ENCODE peak calls at places on chromosomes 5 and 9, in five cellular contexts. One of them, this sample, is unnamed.

GRCh38 chr5:148839960-148840359 is 13.5 kb downstream of the ADRB2 start:
- DNase-seq in bronchial epithelial cell: no peak
- DNase-seq in ascending aorta: no peak
- DNase-seq in NCI-H1092 treated with DMSO at 0.1 percent for 48 hours: no peak
- DNase-seq in HFF-Myc: no peak
- DNase-seq in this sample: no peak

GRCh38 chr5:74587300-74587699 is 53.2 kb downstream of the ENC1 start:
- DNase-seq in NCI-H1092 treated with DMSO at 0.1 percent for 48 hours: no peak
- DNase-seq in ascending aorta: no peak
- DNase-seq in bronchial epithelial cell: no peak
- DNase-seq in HFF-Myc: no peak
- DNase-seq in this sample: no peak

GRCh38 chr9:88852794-88853193 is 138.5 kb upstream of the S1PR3 start:
- DNase-seq in NCI-H1092 treated with DMSO at 0.1 percent for 48 hours: no peak
- DNase-seq in bronchial epithelial cell: peak
- DNase-seq in HFF-Myc: peak
- DNase-seq in ascending aorta: no peak
- DNase-seq in this sample: peak

GRCh38 chr5:111226556-111226955 is 2.4 kb downstream of the CAMK4 start:
- DNase-seq in ascending aorta: no peak
- DNase-seq in NCI-H1092 treated with DMSO at 0.1 percent for 48 hours: no peak
- DNase-seq in bronchial epithelial cell: no peak
- DNase-seq in HFF-Myc: no peak
- DNase-seq in this sample: no peak

GRCh38 chr9:1046639-1047604 is 3.2 kb upstream of the DMRT2 start:
- DNase-seq in bronchial epithelial cell: no peak
- DNase-seq in HFF-Myc: no peak
- DNase-seq in NCI-H1092 treated with DMSO at 0.1 percent for 48 hours: no peak
- DNase-seq in ascending aorta: no peak
- DNase-seq in this sample: no peak

GRCh38 chr5:154308457-154309360 is 118.2 kb downstream of the GALNT10 start:
- DNase-seq in NCI-H1092 treated with DMSO at 0.1 percent for 48 hours: no peak
- DNase-seq in HFF-Myc: no peak
- DNase-seq in bronchial epithelial cell: peak
- DNase-seq in ascending aorta: no peak
- DNase-seq in this sample: no peak

GRCh38 chr5:176175101-176175852 is 62.9 kb upstream of the SIMC1 start:
- DNase-seq in bronchial epithelial cell: no peak
- DNase-seq in NCI-H1092 treated with DMSO at 0.1 percent for 48 hours: no peak
- DNase-seq in ascending aorta: no peak
- DNase-seq in HFF-Myc: no peak
- DNase-seq in this sample: no peak

GRCh38 chr5:65185468-65185867 is 296.3 kb downstream of the ADAMTS6 start:
- DNase-seq in HFF-Myc: no peak
- DNase-seq in NCI-H1092 treated with DMSO at 0.1 percent for 48 hours: no peak
- DNase-seq in ascending aorta: no peak
- DNase-seq in bronchial epithelial cell: no peak
- DNase-seq in this sample: no peak

GRCh38 chr5:129094924-129095797 is 612 bp downstream of the ISOC1 start:
- DNase-seq in NCI-H1092 treated with DMSO at 0.1 percent for 48 hours: peak
- DNase-seq in HFF-Myc: no peak
- DNase-seq in bronchial epithelial cell: peak
- DNase-seq in ascending aorta: peak
- DNase-seq in this sample: no peak

GRCh38 chr5:173529861-173530260 is 86.6 kb downstream of the BOD1 start:
- DNase-seq in bronchial epithelial cell: no peak
- DNase-seq in ascending aorta: no peak
- DNase-seq in HFF-Myc: no peak
- DNase-seq in NCI-H1092 treated with DMSO at 0.1 percent for 48 hours: no peak
- DNase-seq in this sample: no peak

GRCh38 chr5:30498972-30499371 is 694.5 kb upstream of the CDH6 start:
- DNase-seq in bronchial epithelial cell: no peak
- DNase-seq in ascending aorta: no peak
- DNase-seq in HFF-Myc: no peak
- DNase-seq in NCI-H1092 treated with DMSO at 0.1 percent for 48 hours: no peak
- DNase-seq in this sample: no peak

GRCh38 chr5:17190242-17190778 is 27.1 kb upstream of the BASP1 start:
- DNase-seq in HFF-Myc: no peak
- DNase-seq in ascending aorta: no peak
- DNase-seq in bronchial epithelial cell: peak
- DNase-seq in NCI-H1092 treated with DMSO at 0.1 percent for 48 hours: peak
- DNase-seq in this sample: peak

GRCh38 chr5:7884491-7885273 is 15.7 kb downstream of the MTRR start:
- DNase-seq in HFF-Myc: no peak
- DNase-seq in bronchial epithelial cell: no peak
- DNase-seq in NCI-H1092 treated with DMSO at 0.1 percent for 48 hours: no peak
- DNase-seq in ascending aorta: no peak
- DNase-seq in this sample: no peak

GRCh38 chr9:18390393-18390792 is 83.6 kb upstream of the ADAMTSL1 start:
- DNase-seq in bronchial epithelial cell: no peak
- DNase-seq in ascending aorta: no peak
- DNase-seq in NCI-H1092 treated with DMSO at 0.1 percent for 48 hours: peak
- DNase-seq in HFF-Myc: peak
- DNase-seq in this sample: peak

GRCh38 chr5:180803181-180804128 is 849 bp upstream of the MGAT1 start:
- DNase-seq in bronchial epithelial cell: peak
- DNase-seq in ascending aorta: peak
- DNase-seq in HFF-Myc: no peak
- DNase-seq in NCI-H1092 treated with DMSO at 0.1 percent for 48 hours: no peak
- DNase-seq in this sample: no peak

GRCh38 chr5:140883373-140883772 is 1.4 kb downstream of the PCDHA13 start:
- DNase-seq in HFF-Myc: no peak
- DNase-seq in bronchial epithelial cell: no peak
- DNase-seq in ascending aorta: no peak
- DNase-seq in NCI-H1092 treated with DMSO at 0.1 percent for 48 hours: no peak
- DNase-seq in this sample: no peak

GRCh38 chr9:114361542-114361941 is 26.2 kb downstream of the AKNA start:
- DNase-seq in bronchial epithelial cell: no peak
- DNase-seq in NCI-H1092 treated with DMSO at 0.1 percent for 48 hours: no peak
- DNase-seq in HFF-Myc: no peak
- DNase-seq in ascending aorta: no peak
- DNase-seq in this sample: no peak

GRCh38 chr5:88193896-88194295 is 74.7 kb downstream of the TMEM161B start:
- DNase-seq in ascending aorta: no peak
- DNase-seq in HFF-Myc: no peak
- DNase-seq in NCI-H1092 treated with DMSO at 0.1 percent for 48 hours: no peak
- DNase-seq in bronchial epithelial cell: no peak
- DNase-seq in this sample: no peak

GRCh38 chr9:31210982-31211570 is 1173.4 kb upstream of the ACO1 start:
- DNase-seq in ascending aorta: no peak
- DNase-seq in bronchial epithelial cell: peak
- DNase-seq in NCI-H1092 treated with DMSO at 0.1 percent for 48 hours: no peak
- DNase-seq in HFF-Myc: no peak
- DNase-seq in this sample: no peak

GRCh38 chr5:40385544-40385943 is 294.2 kb upstream of the PTGER4 start:
- DNase-seq in NCI-H1092 treated with DMSO at 0.1 percent for 48 hours: no peak
- DNase-seq in ascending aorta: no peak
- DNase-seq in bronchial epithelial cell: peak
- DNase-seq in HFF-Myc: peak
- DNase-seq in this sample: no peak

GRCh38 chr5:166354277-166354676 is 1937.2 kb upstream of the WWC1 start:
- DNase-seq in HFF-Myc: no peak
- DNase-seq in bronchial epithelial cell: no peak
- DNase-seq in NCI-H1092 treated with DMSO at 0.1 percent for 48 hours: no peak
- DNase-seq in ascending aorta: no peak
- DNase-seq in this sample: no peak

GRCh38 chr5:180704362-180704761 is 35.5 kb downstream of the OR2Y1 start:
- DNase-seq in bronchial epithelial cell: peak
- DNase-seq in NCI-H1092 treated with DMSO at 0.1 percent for 48 hours: no peak
- DNase-seq in HFF-Myc: no peak
- DNase-seq in ascending aorta: no peak
- DNase-seq in this sample: no peak

GRCh38 chr9:70411930-70412677 is 2.4 kb downstream of the KLF9 start:
- DNase-seq in ascending aorta: peak
- DNase-seq in NCI-H1092 treated with DMSO at 0.1 percent for 48 hours: no peak
- DNase-seq in HFF-Myc: no peak
- DNase-seq in bronchial epithelial cell: peak
- DNase-seq in this sample: no peak

GRCh38 chr5:135333737-135334515 is 65.1 kb downstream of the MACROH2A1 start:
- DNase-seq in bronchial epithelial cell: no peak
- DNase-seq in ascending aorta: no peak
- DNase-seq in HFF-Myc: no peak
- DNase-seq in NCI-H1092 treated with DMSO at 0.1 percent for 48 hours: no peak
- DNase-seq in this sample: no peak

GRCh38 chr5:179780343-179780742 is 13.4 kb upstream of the LTC4S start:
- DNase-seq in NCI-H1092 treated with DMSO at 0.1 percent for 48 hours: no peak
- DNase-seq in bronchial epithelial cell: no peak
- DNase-seq in HFF-Myc: no peak
- DNase-seq in ascending aorta: no peak
- DNase-seq in this sample: no peak

GRCh38 chr5:95426227-95426626 is 35.1 kb downstream of the FAM81B start:
- DNase-seq in HFF-Myc: no peak
- DNase-seq in ascending aorta: no peak
- DNase-seq in bronchial epithelial cell: no peak
- DNase-seq in NCI-H1092 treated with DMSO at 0.1 percent for 48 hours: no peak
- DNase-seq in this sample: no peak

GRCh38 chr5:91098581-91098980 is 284.5 kb downstream of the ARRDC3 start:
- DNase-seq in bronchial epithelial cell: no peak
- DNase-seq in ascending aorta: no peak
- DNase-seq in NCI-H1092 treated with DMSO at 0.1 percent for 48 hours: no peak
- DNase-seq in HFF-Myc: no peak
- DNase-seq in this sample: no peak

GRCh38 chr5:127076730-127077129 is 3.4 kb upstream of the C5orf63 start:
- DNase-seq in bronchial epithelial cell: peak
- DNase-seq in ascending aorta: no peak
- DNase-seq in NCI-H1092 treated with DMSO at 0.1 percent for 48 hours: no peak
- DNase-seq in HFF-Myc: peak
- DNase-seq in this sample: peak

GRCh38 chr9:78622131-78622530 is 325.2 kb downstream of the PSAT1 start:
- DNase-seq in HFF-Myc: no peak
- DNase-seq in NCI-H1092 treated with DMSO at 0.1 percent for 48 hours: no peak
- DNase-seq in ascending aorta: no peak
- DNase-seq in bronchial epithelial cell: no peak
- DNase-seq in this sample: no peak

GRCh38 chr5:158947831-158948230 is 151.9 kb downstream of the EBF1 start:
- DNase-seq in NCI-H1092 treated with DMSO at 0.1 percent for 48 hours: no peak
- DNase-seq in bronchial epithelial cell: no peak
- DNase-seq in HFF-Myc: no peak
- DNase-seq in ascending aorta: no peak
- DNase-seq in this sample: no peak

GRCh38 chr5:74787424-74787823 is 20.4 kb downstream of the NSA2 start:
- DNase-seq in bronchial epithelial cell: no peak
- DNase-seq in HFF-Myc: no peak
- DNase-seq in ascending aorta: no peak
- DNase-seq in NCI-H1092 treated with DMSO at 0.1 percent for 48 hours: no peak
- DNase-seq in this sample: no peak